ENCODE peak calls at places on chromosomes 5 and 9, in seven cellular contexts. O is H1, T is mesendoderm, C is neuronal stem cell, I is IMR-90, X is mesenchymal stem cell, S is trophoblast cell. Z is an unnamed sample.

GRCh38 chr5:75435101-75435500 is 76.3 kb downstream of the CERT1 start:
- DNase-seq in C (no peak), I (peak), T (no peak), X (no peak), S (no peak), O (no peak), Z (no peak)

GRCh38 chr5:80820685-80821084 is 139.5 kb upstream of the RASGRF2 start:
- DNase-seq in X (no peak), T (no peak), C (no peak), S (no peak), O (no peak), I (no peak), Z (no peak)

GRCh38 chr5:51838459-51839253 is 455.4 kb downstream of the ISL1 start:
- DNase-seq in C (no peak), S (no peak), O (no peak), I (no peak), X (no peak), T (no peak), Z (no peak)

GRCh38 chr9:77960356-77961153 is 71.1 kb downstream of the GNAQ start:
- DNase-seq in C (no peak), I (no peak), O (no peak), X (no peak), T (peak), S (peak), Z (peak)

GRCh38 chr5:142014911-142015584 is 2.2 kb upstream of the GNPDA1 start:
- DNase-seq in C (no peak), O (peak), I (peak), S (peak), T (peak), X (peak), Z (no peak)

GRCh38 chr9:19442240-19442639 is 33.4 kb downstream of the ACER2 start:
- DNase-seq in T (no peak), C (no peak), X (no peak), S (no peak), I (no peak), O (no peak), Z (no peak)

GRCh38 chr5:69450116-69450515 is 35.2 kb downstream of the MARVELD2 start:
- DNase-seq in I (peak), S (peak), O (no peak), C (no peak), X (peak), T (no peak), Z (no peak)

GRCh38 chr5:180072556-180072955 is 997 bp upstream of the RNF130 start:
- DNase-seq in C (no peak), S (peak), I (no peak), T (no peak), O (no peak), X (no peak), Z (no peak)

GRCh38 chr5:142404046-142404477 is 79.2 kb upstream of the SPRY4 start:
- DNase-seq in I (peak), S (peak), X (no peak), C (no peak), O (no peak), T (no peak), Z (no peak)

GRCh38 chr5:67306997-67307580 is 110.5 kb upstream of the CD180 start:
- DNase-seq in O (no peak), S (peak), I (no peak), T (peak), X (peak), C (no peak), Z (no peak)

GRCh38 chr9:134295101-134295745 is 31.0 kb upstream of the RXRA start:
- DNase-seq in C (no peak), O (no peak), I (no peak), X (no peak), S (peak), T (peak), Z (no peak)

GRCh38 chr5:41445937-41446563 is 64.4 kb downstream of the PLCXD3 start:
- DNase-seq in X (no peak), I (peak), S (peak), O (no peak), C (no peak), T (no peak), Z (no peak)

GRCh38 chr5:21774791-21775190 is 1078.4 kb downstream of the CDH12 start:
- DNase-seq in O (no peak), C (no peak), I (peak), S (peak), X (no peak), T (no peak), Z (no peak)

GRCh38 chr9:20996809-20997208 is 34.6 kb downstream of the HACD4 start:
- DNase-seq in T (no peak), X (no peak), C (no peak), I (no peak), O (no peak), S (no peak), Z (no peak)

GRCh38 chr5:61582421-61582820 is 250.4 kb downstream of the ZSWIM6 start:
- DNase-seq in C (no peak), O (no peak), X (no peak), I (no peak), S (no peak), T (no peak), Z (no peak)

GRCh38 chr9:80485420-80485819 is 913.7 kb downstream of the TLE4 start:
- DNase-seq in T (no peak), I (peak), C (no peak), S (no peak), X (peak), O (no peak), Z (no peak)

GRCh38 chr9:122206118-122207046 is 22.4 kb downstream of the LHX6 start:
- DNase-seq in I (peak), X (peak), T (no peak), O (no peak), C (no peak), S (no peak), Z (no peak)

GRCh38 chr5:14097998-14098471 is 45.1 kb upstream of the TRIO start:
- DNase-seq in I (peak), T (no peak), S (peak), C (no peak), X (peak), O (no peak), Z (no peak)

GRCh38 chr5:10478436-10478835 is 36.8 kb downstream of the ROPN1L start:
- DNase-seq in C (no peak), X (no peak), O (no peak), I (peak), S (no peak), T (peak), Z (no peak)

DNA sequence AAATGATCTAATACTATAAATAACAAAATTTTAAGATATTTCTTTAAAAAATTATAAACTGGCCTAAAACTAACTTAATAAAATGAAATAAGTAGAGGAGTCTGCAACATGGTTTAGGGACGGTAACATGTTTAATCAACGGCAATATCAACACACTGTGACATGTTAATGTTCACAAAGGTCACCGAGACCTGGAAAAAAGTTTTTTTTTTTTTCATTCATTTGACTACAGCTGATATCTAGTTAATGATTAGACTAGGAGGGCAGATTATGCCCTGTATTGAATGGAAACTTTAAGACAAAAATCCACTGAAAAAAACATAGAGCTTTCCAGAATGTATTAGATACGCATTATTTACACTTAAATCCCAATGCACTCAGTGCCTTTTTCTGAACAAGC is 67.0 kb upstream of the CDK5RAP2 start:
- DNase-seq in C (no peak), O (no peak), X (no peak), S (no peak), T (no peak), I (no peak), Z (no peak)
- H3K4me2 ChIP-seq in C (no peak), O (no peak), X (no peak), S (no peak), T (no peak), I (no peak), Z (no peak)

GRCh38 chr5:133698646-133699526 is 86.5 kb upstream of the FSTL4 start:
- DNase-seq in X (no peak), T (no peak), I (no peak), C (no peak), S (no peak), O (no peak), Z (peak)
- H2AK5ac ChIP-seq in X (no peak), T (no peak), I (no peak), C (no peak), S (no peak), O (no peak), Z (no peak)

DNA sequence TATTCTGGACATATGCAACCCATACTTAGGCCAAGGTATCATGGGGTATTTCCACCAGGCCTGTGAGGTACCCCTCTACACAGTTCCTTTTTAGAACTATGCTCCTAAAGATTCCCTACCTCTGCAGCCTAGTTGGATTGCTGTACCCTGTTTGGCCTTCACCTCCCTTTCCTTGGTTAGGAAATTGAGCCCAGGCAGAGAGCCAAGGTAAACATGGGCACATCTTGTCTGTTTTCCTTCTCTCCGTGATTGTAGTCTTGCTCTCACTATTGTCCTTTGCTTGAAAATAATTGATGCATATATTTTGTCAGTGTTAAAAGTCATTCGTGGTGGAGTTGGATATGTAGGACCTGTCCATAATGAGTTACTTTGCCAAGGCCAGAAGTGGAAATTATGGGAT is 26.7 kb downstream of the BDP1 start:
- DNase-seq in O (no peak), X (peak), T (no peak), S (no peak), C (no peak), I (peak), Z (no peak)
- H3K4me2 ChIP-seq in O (no peak), X (peak), T (no peak), S (no peak), C (no peak), I (no peak), Z (no peak)

GRCh38 chr5:146703899-146704298 is 174.7 kb downstream of the PPP2R2B start:
- DNase-seq in T (no peak), I (no peak), X (no peak), C (no peak), S (no peak), O (no peak), Z (no peak)
- H2AK5ac ChIP-seq in T (no peak), I (no peak), X (no peak), C (no peak), S (no peak), O (no peak), Z (no peak)

DNA sequence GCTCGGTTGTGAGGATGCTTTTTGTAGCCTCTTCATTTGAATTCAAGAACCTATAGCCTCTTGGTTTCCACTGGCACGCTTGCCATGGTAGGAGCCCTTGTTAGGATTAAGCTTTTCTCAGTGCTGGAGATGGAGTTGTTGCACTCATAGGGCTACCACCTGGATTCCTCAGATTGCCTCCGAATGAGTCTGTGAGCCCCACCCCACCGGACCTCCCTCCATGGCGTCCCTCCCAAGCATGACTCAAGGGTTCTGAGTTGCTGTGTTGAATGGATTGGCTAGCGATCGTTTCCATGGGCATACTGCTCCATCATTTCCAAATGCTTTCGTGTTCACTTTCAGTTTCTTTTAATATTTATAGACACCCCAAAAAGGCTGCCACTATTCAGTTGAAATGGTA is 69.9 kb downstream of the DAPK1 start:
- DNase-seq in X (no peak), C (no peak), O (no peak), S (peak), T (peak), I (no peak), Z (no peak)
- H3K4me2 ChIP-seq in X (no peak), C (no peak), O (no peak), S (no peak), T (no peak), I (no peak), Z (no peak)